ENCODE peak calls at places on chromosome 11, in nine cellular contexts. A is amygdala; O is effector CD4-positive, alpha-beta T cell; E is amniotic stem cell; F is HAP-1; I is T-helper 2 cell; W is tibial artery; X is CD8-positive, alpha-beta memory T cell; D is epithelial cell of proximal tubule. Y is an unnamed sample.

GRCh38 chr11:70545626-70545945 is 147.3 kb downstream of the CTTN start:
- DNase-seq in O (no peak), E (no peak), I (no peak), F (no peak), A (no peak), D (no peak), X (no peak), W (no peak), Y (no peak)

GRCh38 chr11:11468919-11469318 is 115.9 kb upstream of the CSNK2A3 start:
- DNase-seq in D (no peak), I (no peak), O (no peak), W (peak; percentile 83), F (no peak), X (no peak), E (no peak), A (no peak), Y (no peak)

GRCh38 chr11:13384837-13385417 is 78.1 kb downstream of the BTBD10 start:
- DNase-seq in X (no peak), E (peak; percentile 18), W (no peak), A (no peak), O (no peak), I (peak; percentile 28), D (peak; percentile 9), F (peak; percentile 68), Y (peak; percentile 39)

GRCh38 chr11:75524576-75525432 is 937 bp downstream of the GDPD5 start:
- DNase-seq in A (no peak), F (peak; percentile 79), W (no peak), D (no peak), O (peak; percentile 28), I (peak; percentile 47), X (peak; percentile 29), E (no peak), Y (no peak)

GRCh38 chr11:14054708-14055107 is 92.2 kb downstream of the SPON1 start:
- DNase-seq in D (no peak), O (no peak), A (no peak), X (no peak), F (no peak), I (peak; percentile 6), W (no peak), E (no peak), Y (no peak)

GRCh38 chr11:16827139-16827538 is 88.7 kb downstream of the C11orf58 start:
- DNase-seq in O (no peak), W (no peak), D (no peak), F (no peak), A (no peak), I (no peak), E (no peak), X (no peak), Y (no peak)

GRCh38 chr11:38900156-38900679 is 2302.2 kb upstream of the RAG2 start:
- DNase-seq in O (no peak), F (peak; percentile 76), E (no peak), W (no peak), X (no peak), D (no peak), I (no peak), A (no peak), Y (no peak)

GRCh38 chr11:61334434-61335354 is 1.7 kb downstream of the TKFC start:
- DNase-seq in I (no peak), X (no peak), A (no peak), D (no peak), E (no peak), F (no peak), W (no peak), O (no peak), Y (peak; percentile 75)

GRCh38 chr11:76843916-76844315 is 16.8 kb upstream of the ACER3 start:
- DNase-seq in A (no peak), X (no peak), D (no peak), O (no peak), W (no peak), F (no peak), I (no peak), E (no peak), Y (no peak)

GRCh38 chr11:121048464-121049233 is 24.7 kb downstream of the TBCEL start:
- DNase-seq in E (no peak), O (no peak), X (no peak), A (no peak), W (no peak), F (no peak), D (peak; percentile 19), I (no peak), Y (peak; percentile 38)

GRCh38 chr11:97336064-97336463 is 946.3 kb downstream of the JRKL start:
- DNase-seq in W (no peak), X (no peak), O (no peak), F (no peak), E (no peak), D (no peak), A (no peak), I (no peak), Y (no peak)

GRCh38 chr11:94784884-94785283 is 16.7 kb downstream of the AMOTL1 start:
- DNase-seq in X (no peak), A (no peak), O (no peak), E (no peak), I (no peak), W (no peak), F (no peak), D (no peak), Y (no peak)

GRCh38 chr11:12070446-12071267 is 39.7 kb upstream of the MICAL2 start:
- DNase-seq in D (no peak), E (no peak), F (no peak), W (peak; percentile 60), I (peak; percentile 23), X (no peak), O (no peak), A (no peak), Y (peak; percentile 49)

GRCh38 chr11:2825886-2826678 is 59.5 kb downstream of the CDKN1C start:
- DNase-seq in D (peak; percentile 33), F (no peak), I (no peak), E (peak; percentile 83), O (no peak), W (peak; percentile 93), A (no peak), X (no peak), Y (peak; percentile 99)

GRCh38 chr11:57425565-57426438 is 1.1 kb downstream of the SLC43A3 start:
- DNase-seq in W (peak; percentile 91), A (no peak), E (no peak), O (no peak), X (no peak), F (no peak), D (no peak), I (no peak), Y (peak; percentile 48)

GRCh38 chr11:74720596-74721478 is 10.4 kb downstream of the CHRDL2 start:
- DNase-seq in A (peak; percentile 34), F (no peak), D (no peak), I (no peak), X (no peak), W (peak; percentile 82), E (no peak), O (no peak), Y (peak; percentile 76)

GRCh38 chr11:115198301-115198700 is 305.9 kb downstream of the CADM1 start:
- DNase-seq in W (no peak), I (no peak), E (no peak), A (no peak), F (no peak), D (no peak), X (no peak), O (no peak), Y (no peak)